ENCODE peak calls at places on chromosome 3, in four cellular contexts. F is EH, Z is fibroblast of the aortic adventitia, V is amniotic epithelial cell. K is an unnamed sample.

GRCh38 chr3:187913617-187914033 is 168.4 kb upstream of the BCL6 start:
- DNase-seq in Z (no peak), F (peak), V (peak), K (peak)

GRCh38 chr3:170585937-170586310 is at the start of gene SLC7A14:
- DNase-seq in Z (no peak), F (no peak), V (no peak), K (no peak)

GRCh38 chr3:151362798-151363197 is 21.8 kb downstream of the P2RY12 start:
- DNase-seq in V (peak), Z (no peak), F (peak), K (no peak)

GRCh38 chr3:134423153-134423552 is 48.9 kb upstream of the AMOTL2 start:
- DNase-seq in V (peak), Z (peak), F (peak), K (no peak)

GRCh38 chr3:114848087-114848486 is 299.0 kb downstream of the ZBTB20 start:
- DNase-seq in V (no peak), Z (no peak), F (no peak), K (no peak)

GRCh38 chr3:107271787-107272387 is 105.4 kb upstream of the CCDC54 start:
- DNase-seq in Z (peak), V (peak), F (peak), K (peak)

GRCh38 chr3:171789759-171790505 is 20.4 kb downstream of the PLD1 start:
- DNase-seq in V (no peak), F (no peak), Z (no peak), K (no peak)

GRCh38 chr3:50325497-50326181 is 2.4 kb downstream of the TUSC2 start:
- DNase-seq in Z (no peak), V (no peak), F (no peak), K (no peak)

GRCh38 chr3:15154326-15154725 is 51.7 kb upstream of the CAPN7 start:
- DNase-seq in V (peak), F (no peak), Z (no peak), K (no peak)